ENCODE peak calls at places on chromosomes 16 and 17, in six cellular contexts. M is heart right ventricle, I is GM12865, X is cardiac muscle cell, D is IMR-90, N is brain microvascular endothelial cell. U is an unnamed sample.

GRCh38 chr17:31495049-31495885 is 103.8 kb downstream of the RAB11FIP4 start:
- DNase-seq in M (no peak), I (no peak), X (no peak), D (no peak), N (no peak), U (no peak)

GRCh38 chr17:2362016-2362415 is 24.7 kb downstream of the SGSM2 start:
- DNase-seq in M (no peak), I (no peak), X (no peak), D (no peak), N (no peak), U (no peak)

GRCh38 chr17:4449736-4450135 is 16.0 kb downstream of the SPNS3 start:
- DNase-seq in M (no peak), I (no peak), X (no peak), D (no peak), N (no peak), U (no peak)

GRCh38 chr17:55706808-55707773 is 15.6 kb downstream of the TMEM100 start:
- DNase-seq in M (no peak), I (no peak), X (peak; percentile 43), D (no peak), N (no peak), U (no peak)

GRCh38 chr17:60148300-60148838 is 1.4 kb upstream of the CA4 start:
- DNase-seq in M (no peak), I (no peak), X (no peak), D (no peak), N (no peak), U (no peak)

GRCh38 chr16:13780841-13781553 is 139.0 kb upstream of the ERCC4 start:
- DNase-seq in M (no peak), I (no peak), X (no peak), D (no peak), N (no peak), U (no peak)

GRCh38 chr17:12620200-12620720 is 45.4 kb upstream of the MYOCD start:
- DNase-seq in M (no peak), I (no peak), X (no peak), D (peak; percentile 80), N (peak; percentile 89), U (peak; percentile 52)

GRCh38 chr16:68371706-68372380 is 61.0 kb downstream of the PRMT7 start:
- DNase-seq in M (no peak), I (no peak), X (no peak), D (no peak), N (no peak), U (no peak)

GRCh38 chr16:85237817-85238216 is 125.5 kb upstream of the CIBAR2 start:
- DNase-seq in M (no peak), I (no peak), X (no peak), D (no peak), N (no peak), U (no peak)

GRCh38 chr17:19270951-19271611 is 33.9 kb downstream of the EPN2 start:
- DNase-seq in M (peak; percentile 54), I (peak; percentile 70), X (no peak), D (no peak), N (no peak), U (no peak)

GRCh38 chr17:1123397-1124237 is 56.2 kb downstream of the ABR start:
- DNase-seq in M (no peak), I (no peak), X (no peak), D (no peak), N (no peak), U (no peak)

GRCh38 chr17:75442168-75443103 is 14.0 kb upstream of the TMEM94 start:
- DNase-seq in M (no peak), I (no peak), X (peak; percentile 35), D (no peak), N (no peak), U (no peak)

GRCh38 chr16:57475711-57476339 is 10.5 kb downstream of the DOK4 start:
- DNase-seq in M (no peak), I (peak; percentile 88), X (peak; percentile 77), D (peak; percentile 33), N (peak; percentile 49), U (no peak)

GRCh38 chr17:32285770-32286517 is 20.3 kb downstream of the RHBDL3 start:
- DNase-seq in M (no peak), I (no peak), X (no peak), D (no peak), N (no peak), U (no peak)

GRCh38 chr16:48499822-48500440 is 110.0 kb downstream of the N4BP1 start:
- DNase-seq in M (peak; percentile 58), I (no peak), X (no peak), D (peak; percentile 93), N (peak; percentile 73), U (peak; percentile 91)

GRCh38 chr17:38746893-38747384 is 1.2 kb downstream of the PCGF2 start:
- DNase-seq in M (no peak), I (no peak), X (no peak), D (no peak), N (no peak), U (no peak)

GRCh38 chr17:13306310-13306962 is 288.6 kb upstream of the ELAC2 start:
- DNase-seq in M (peak; percentile 25), I (peak; percentile 32), X (peak; percentile 77), D (peak; percentile 84), N (peak; percentile 72), U (peak; percentile 62)

GRCh38 chr16:70407811-70408274 is 31.1 kb downstream of the ST3GAL2 start:
- DNase-seq in M (no peak), I (no peak), X (no peak), D (no peak), N (no peak), U (no peak)

GRCh38 chr16:56632848-56633365 is 448 bp downstream of the MT1M start:
- DNase-seq in M (no peak), I (no peak), X (no peak), D (no peak), N (no peak), U (no peak)

GRCh38 chr16:73565925-73566324 is 518.0 kb upstream of the ZFHX3 start:
- DNase-seq in M (no peak), I (no peak), X (no peak), D (no peak), N (no peak), U (no peak)

GRCh38 chr17:8060274-8060673 is 21.4 kb downstream of the ALOX15B start:
- DNase-seq in M (peak; percentile 66), I (peak; percentile 72), X (peak; percentile 84), D (peak; percentile 65), N (peak; percentile 63), U (peak; percentile 56)

GRCh38 chr17:28807925-28808641 is 34.5 kb downstream of the FAM222B start:
- DNase-seq in M (no peak), I (no peak), X (no peak), D (peak; percentile 92), N (peak; percentile 76), U (peak; percentile 72)
- H3K4me3 ChIP-seq in M (no peak overlapping the region), I (no peak overlapping the region), X (no peak overlapping the region), D (no peak overlapping the region), N (no peak overlapping the region), U (no peak overlapping the region)

GRCh38 chr17:43915561-43915960 is 8.2 kb upstream of the MPP2 start:
- DNase-seq in M (no peak), I (no peak), X (no peak), D (peak; percentile 22), N (no peak), U (no peak)

GRCh38 chr17:43917348-43918025 is 10.2 kb upstream of the MPP2 start:
- DNase-seq in M (peak; percentile 34), I (peak; percentile 79), X (peak; percentile 45), D (peak; percentile 10), N (peak; percentile 11), U (no peak)

GRCh38 chr17:43918026-43918389 is 10.7 kb upstream of the MPP2 start:
- DNase-seq in M (no peak), I (no peak), X (no peak), D (no peak), N (no peak), U (no peak)

GRCh38 chr17:43916385-43916784 is 9.0 kb upstream of the MPP2 start:
- DNase-seq in M (no peak), I (no peak), X (no peak), D (no peak), N (no peak), U (no peak)

DNA sequence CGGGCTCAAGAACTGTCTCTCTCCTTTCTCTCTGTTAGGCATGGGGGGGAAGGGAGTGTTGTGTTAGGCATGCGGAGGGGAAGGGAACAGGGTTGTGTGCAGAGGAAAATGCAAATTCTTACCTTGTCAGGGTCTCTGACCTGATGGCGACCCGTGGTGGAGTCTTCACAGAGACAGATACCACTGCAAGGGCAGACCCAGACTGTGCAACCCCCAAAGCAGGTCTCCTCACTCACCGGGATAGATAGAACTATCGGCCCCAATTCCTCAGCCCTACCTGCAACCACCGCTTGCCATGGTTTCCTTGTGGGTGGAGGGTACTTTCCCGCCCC is 9.6 kb upstream of the MPP2 start:
- DNase-seq in M (no peak), I (peak; percentile 22), X (no peak), D (no peak), N (no peak), U (no peak)
- H3K4me3 ChIP-seq in M (no peak overlapping the region), I (peak overlapping the region; percentile 48), X (no peak overlapping the region), D (no peak overlapping the region), N (no peak overlapping the region), U (no peak overlapping the region)

GRCh38 chr17:41503202-41503601 is 2.2 kb downstream of the KRT13 start:
- DNase-seq in M (no peak), I (no peak), X (no peak), D (no peak), N (no peak), U (no peak)

GRCh38 chr17:41507315-41507880 is 2.0 kb upstream of the KRT13 start:
- DNase-seq in M (no peak), I (no peak), X (no peak), D (no peak), N (no peak), U (no peak)

GRCh38 chr17:41505007-41505835 is at the start of gene KRT13:
- DNase-seq in M (no peak), I (no peak), X (no peak), D (no peak), N (no peak), U (no peak)

GRCh38 chr17:41505836-41506767 is 690 bp upstream of the KRT13 start:
- DNase-seq in M (no peak), I (no peak), X (no peak), D (no peak), N (no peak), U (no peak)

GRCh38 chr17:41504126-41504977 is 1.1 kb downstream of the KRT13 start:
- DNase-seq in M (no peak), I (no peak), X (no peak), D (peak; percentile 69), N (no peak), U (no peak)
- H3K4me3 ChIP-seq in M (no peak overlapping the region), I (no peak overlapping the region), X (no peak overlapping the region), D (no peak overlapping the region), N (no peak overlapping the region), U (no peak overlapping the region)

GRCh38 chr16:50202926-50203624 is 50.0 kb downstream of the TENT4B start:
- DNase-seq in M (no peak), I (no peak), X (peak; percentile 29), D (peak; percentile 93), N (peak; percentile 95), U (peak; percentile 84)
- H3K4me3 ChIP-seq in M (no peak overlapping the region), I (no peak overlapping the region), X (no peak overlapping the region), D (peak overlapping the region; percentile 10), N (peak overlapping the region; percentile 10), U (no peak overlapping the region)